ENCODE peak calls at places on chromosomes 6 and 20, in five cellular contexts. C is H1, X is trophoblast cell, B is H9, Z is IMR-90. E is an unnamed sample.

GRCh38 chr6:50271266-50271665 is 221.5 kb upstream of the DEFB112 start:
- DNase-seq in C (no peak), X (no peak), B (no peak), Z (no peak), E (no peak)

GRCh38 chr6:69866351-69867074 is at the start of gene COL19A1:
- DNase-seq in C (no peak), X (no peak), B (peak; percentile 56), Z (no peak), E (peak; percentile 32)

GRCh38 chr6:21609881-21610329 is 16.4 kb downstream of the SOX4 start:
- DNase-seq in C (no peak), X (peak; percentile 92), B (peak; percentile 71), Z (no peak), E (no peak)

GRCh38 chr20:37397954-37398749 is 52.2 kb downstream of the SRC start:
- DNase-seq in C (no peak), X (no peak), B (no peak), Z (no peak), E (no peak)

GRCh38 chr20:58652606-58653303 is 1.7 kb downstream of the STX16 start:
- DNase-seq in C (no peak), X (no peak), B (no peak), Z (no peak), E (no peak)

GRCh38 chr6:51335543-51335942 is 516.9 kb downstream of the TFAP2B start:
- DNase-seq in C (no peak), X (no peak), B (no peak), Z (no peak), E (no peak)

GRCh38 chr6:1825926-1826325 is 216.2 kb downstream of the FOXC1 start:
- DNase-seq in C (no peak), X (no peak), B (no peak), Z (peak; percentile 88), E (no peak)

GRCh38 chr6:90469906-90470305 is 117.0 kb downstream of the MAP3K7 start:
- DNase-seq in C (no peak), X (no peak), B (no peak), Z (no peak), E (no peak)

GRCh38 chr20:24109537-24109936 is 121.0 kb upstream of the GGTLC1 start:
- DNase-seq in C (no peak), X (no peak), B (no peak), Z (no peak), E (no peak)

GRCh38 chr6:52595796-52596130 is 18.9 kb upstream of the TRAM2 start:
- DNase-seq in C (no peak), X (no peak), B (no peak), Z (no peak), E (no peak)

GRCh38 chr6:111487656-111488055 is 4.6 kb upstream of the REV3L start:
- DNase-seq in C (no peak), X (no peak), B (no peak), Z (peak; percentile 88), E (no peak)

GRCh38 chr6:21163110-21163837 is 430.3 kb upstream of the SOX4 start:
- DNase-seq in C (no peak), X (peak; percentile 47), B (no peak), Z (peak; percentile 79), E (no peak)

GRCh38 chr6:124400600-124400999 is 561.6 kb upstream of the RNF217 start:
- DNase-seq in C (no peak), X (no peak), B (no peak), Z (no peak), E (no peak)

GRCh38 chr6:125154184-125155135 is 887 bp downstream of the TPD52L1 start:
- DNase-seq in C (no peak), X (peak; percentile 66), B (peak; percentile 49), Z (no peak), E (peak; percentile 21)

GRCh38 chr6:105573138-105573537 is 170.3 kb upstream of the PREP start:
- DNase-seq in C (no peak), X (no peak), B (no peak), Z (no peak), E (no peak)

GRCh38 chr6:94902974-94903628 is 674.2 kb upstream of the MANEA start:
- DNase-seq in C (no peak), X (no peak), B (peak; percentile 45), Z (no peak), E (no peak)

GRCh38 chr6:116859264-116859663 is 17.8 kb upstream of the RFX6 start:
- DNase-seq in C (no peak), X (no peak), B (no peak), Z (no peak), E (no peak)

DNA sequence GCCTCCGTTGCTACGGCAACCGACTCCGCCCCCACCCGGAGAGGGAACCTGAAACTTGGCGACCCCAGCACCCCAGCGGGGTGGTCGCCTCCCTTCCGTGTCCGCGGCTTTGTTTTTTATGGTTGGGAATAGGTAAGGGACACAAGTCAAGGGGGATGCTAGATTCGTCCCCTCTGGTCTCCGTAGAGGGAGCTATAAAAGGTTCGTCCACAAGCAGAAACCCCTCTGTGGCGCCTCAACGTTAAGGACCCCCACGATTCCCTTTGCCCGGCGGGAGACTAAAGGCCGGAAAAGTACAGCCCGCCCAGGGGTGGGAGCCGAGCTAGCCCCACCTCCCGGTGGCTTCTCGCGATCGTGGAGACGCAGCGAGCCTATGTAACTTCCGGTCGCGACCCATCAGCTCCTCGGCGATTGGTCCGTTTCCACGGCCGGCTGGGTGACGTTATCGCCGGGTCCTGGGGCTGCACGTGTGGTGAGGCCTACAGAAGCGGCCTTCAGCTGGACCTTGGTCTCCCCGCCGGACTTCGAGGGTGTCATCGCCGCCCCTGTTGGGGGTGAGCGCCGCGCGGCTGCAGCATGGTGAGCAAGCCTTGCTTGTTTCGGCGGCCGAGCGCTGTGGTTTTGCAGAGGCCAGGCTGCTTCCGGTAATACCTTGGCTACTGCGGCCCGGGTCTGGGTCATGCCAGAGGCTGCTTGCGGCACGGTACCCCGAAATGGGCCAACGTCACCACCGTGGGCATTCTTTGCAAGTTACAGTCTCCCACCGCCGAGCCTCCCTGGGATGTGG is at the start of gene LTV1:
- DNase-seq in C (peak; percentile 88), X (peak; percentile 93), B (peak; percentile 97), Z (peak; percentile 96), E (peak; percentile 94)
- H2BK120ac ChIP-seq in C (no peak within 1 kb of the TSS), X (peak within 1 kb of the TSS; percentile 67), B (no peak within 1 kb of the TSS), Z (peak within 1 kb of the TSS; percentile 59), E (peak within 1 kb of the TSS; percentile 4)

DNA sequence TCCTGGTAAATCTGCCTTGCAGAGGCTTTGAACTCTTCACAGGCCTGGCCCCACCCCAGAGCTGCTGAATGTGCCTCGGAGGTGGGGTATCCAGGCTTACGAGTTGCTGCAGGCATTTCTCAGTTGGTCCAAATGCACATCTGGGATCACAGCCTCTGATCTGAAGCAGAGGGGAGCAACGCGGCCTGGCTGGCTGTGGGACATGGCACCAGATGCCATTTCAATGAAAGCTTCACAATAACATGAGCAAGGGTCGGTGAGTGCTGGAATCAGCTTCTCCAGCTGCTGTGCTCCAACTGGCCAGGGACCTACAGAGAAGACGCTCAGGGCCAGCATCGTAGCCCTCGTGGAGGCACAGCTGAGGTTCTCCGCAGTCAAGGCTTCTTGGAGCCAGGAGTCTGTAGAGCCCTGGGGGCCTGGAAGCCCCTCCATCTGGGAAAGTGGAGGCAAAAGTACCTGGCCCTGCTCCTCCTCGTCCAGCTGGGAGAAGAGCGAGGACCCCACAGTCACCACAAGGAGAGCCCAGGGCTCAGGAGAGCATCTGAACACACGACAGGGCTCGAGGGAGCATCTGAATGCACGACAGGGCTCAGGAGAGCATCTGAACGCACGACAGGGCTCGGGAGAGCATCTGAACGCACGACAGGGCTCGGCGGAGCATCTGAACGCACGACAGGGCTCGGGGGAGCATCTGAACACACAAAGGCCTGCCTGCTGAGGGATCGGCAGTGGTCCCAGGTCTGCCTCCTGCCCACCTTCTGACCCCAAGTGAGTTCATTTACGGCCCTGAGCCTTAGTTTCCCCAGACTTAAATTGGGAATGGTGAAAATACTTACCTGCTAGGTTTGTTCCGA is 165.2 kb downstream of the DLL1 start:
- DNase-seq in C (no peak), X (no peak), B (peak; percentile 25), Z (no peak), E (no peak)
- H2AFZ ChIP-seq in C (peak overlapping the region; percentile 13), X (no peak overlapping the region), B (no peak overlapping the region), Z (no peak overlapping the region), E (no peak overlapping the region)

DNA sequence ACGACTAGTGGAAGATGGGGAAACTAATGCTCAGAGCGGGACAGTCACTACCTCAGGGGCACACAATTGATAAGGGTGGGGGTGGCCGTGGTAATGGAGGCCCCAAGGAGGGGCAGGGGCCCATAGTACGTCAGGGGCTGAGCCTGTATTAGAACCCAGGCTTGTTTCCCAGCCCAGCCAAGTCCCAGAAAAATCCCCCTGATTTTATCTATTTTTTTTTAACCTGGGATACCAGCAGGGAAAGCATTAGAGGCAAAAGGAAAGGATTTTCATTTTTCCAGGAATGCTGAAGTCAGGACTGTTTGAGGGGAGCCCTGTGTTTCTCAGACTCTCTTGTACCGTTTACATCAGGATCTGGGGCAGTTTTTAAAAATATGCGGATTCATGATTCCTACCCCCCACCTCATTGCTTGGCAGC is 382 bp downstream of the MYH7B start:
- DNase-seq in C (no peak), X (no peak), B (no peak), Z (no peak), E (no peak)
- H3K18ac ChIP-seq in C (peak overlapping the region; percentile 48), X (peak overlapping the region; percentile 13), B (peak overlapping the region; percentile 14), Z (peak overlapping the region; percentile 33), E (peak overlapping the region; percentile 81)

GRCh38 chr6:157823523-157824370 is 701 bp downstream of the SNX9 start:
- DNase-seq in C (no peak), X (peak; percentile 82), B (peak; percentile 45), Z (peak; percentile 88), E (no peak)
- H2BK120ac ChIP-seq in C (peak overlapping the region; percentile 78), X (peak overlapping the region; percentile 74), B (no peak overlapping the region), Z (peak overlapping the region; percentile 55), E (peak overlapping the region; percentile 13)

DNA sequence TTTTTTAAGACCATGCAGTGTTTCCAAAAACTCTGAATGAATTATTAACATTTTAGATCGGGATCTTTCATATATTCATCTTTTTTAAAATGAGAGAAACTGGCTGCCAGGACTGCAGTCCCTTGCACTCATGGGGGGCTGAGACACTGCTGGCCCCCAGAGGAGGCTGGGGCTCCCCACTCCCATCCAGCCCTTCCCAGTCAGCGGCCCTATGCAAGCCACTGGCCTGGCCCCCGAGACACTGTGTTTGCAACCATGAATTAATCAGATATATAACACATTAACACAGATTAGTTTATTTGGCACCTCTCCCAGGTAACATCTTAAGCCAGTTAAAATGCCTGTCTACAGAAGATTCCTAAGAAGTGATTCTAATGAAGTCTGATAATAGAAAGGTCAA is 184.3 kb upstream of the FBXL4 start:
- DNase-seq in C (no peak), X (no peak), B (no peak), Z (no peak), E (no peak)
- H2AFZ ChIP-seq in C (no peak overlapping the region), X (no peak overlapping the region), B (no peak overlapping the region), Z (no peak overlapping the region), E (no peak overlapping the region)

GRCh38 chr6:119183457-119183856 is 105.0 kb upstream of the FAM184A start:
- DNase-seq in C (no peak), X (no peak), B (no peak), Z (no peak), E (peak; percentile 39)

GRCh38 chr6:119189498-119189897 is 111.0 kb upstream of the FAM184A start:
- DNase-seq in C (no peak), X (no peak), B (no peak), Z (no peak), E (no peak)

GRCh38 chr6:119187596-119187995 is 109.1 kb upstream of the FAM184A start:
- DNase-seq in C (no peak), X (no peak), B (no peak), Z (no peak), E (no peak)

GRCh38 chr6:119184008-119184665 is 105.7 kb upstream of the FAM184A start:
- DNase-seq in C (no peak), X (no peak), B (no peak), Z (peak; percentile 30), E (no peak)

DNA sequence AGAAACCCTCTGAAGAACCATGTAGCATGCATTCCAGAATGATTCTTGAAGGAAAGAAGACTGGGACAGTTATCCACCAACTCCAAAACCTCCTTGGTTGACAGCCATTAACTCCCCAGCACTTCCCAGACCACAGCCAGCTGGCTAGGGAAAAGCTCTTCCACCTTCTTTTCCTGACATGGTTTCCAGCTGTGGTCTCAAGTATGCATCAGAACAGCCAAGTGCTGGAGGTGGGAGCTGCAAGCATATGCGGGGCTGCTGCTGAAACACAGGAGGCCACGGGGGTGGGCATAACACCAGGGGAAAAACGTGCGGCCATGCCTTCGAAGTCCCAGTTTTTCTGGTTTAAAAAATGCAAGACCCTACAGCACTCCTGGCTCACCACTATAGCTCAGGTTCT is 108.0 kb upstream of the FAM184A start:
- DNase-seq in C (no peak), X (no peak), B (peak; percentile 29), Z (no peak), E (no peak)
- H3K18ac ChIP-seq in C (no peak overlapping the region), X (no peak overlapping the region), B (no peak overlapping the region), Z (no peak overlapping the region), E (no peak overlapping the region)